ENCODE peak calls at places on chromosomes 12 and 14, in ten cellular contexts. J is K562, R is HepG2, I is body of pancreas, N is upper lobe of left lung, W is GM12878, P is gastrocnemius medialis, A is heart left ventricle, L is HCT116, Z is IMR-90. B is an unnamed sample. For H3K9me3, the result is how much of the 10 kb centered on the place peaks cover.

GRCh38 chr12:13799574-13799973 is 181.8 kb downstream of the GRIN2B start:
- ATAC-seq in W (no peak), P (no peak), L (no peak), Z (no peak), A (no peak), N (no peak), J (no peak), R (no peak), I (no peak), B (no peak)

GRCh38 chr14:38835874-38836273 is 267.2 kb downstream of the SEC23A start:
- ATAC-seq in W (no peak), P (no peak), L (no peak), N (no peak), Z (no peak), R (peak), J (no peak), I (no peak), A (no peak), B (no peak)

GRCh38 chr12:15527201-15527782 is 205.0 kb downstream of the PTPRO start:
- ATAC-seq in R (peak), L (peak), N (peak), W (peak), I (no peak), Z (no peak), A (no peak), P (no peak), J (no peak), B (no peak)

GRCh38 chr12:72098622-72099021 is 160.0 kb downstream of the TPH2 start:
- ATAC-seq in J (no peak), A (no peak), W (no peak), I (no peak), N (no peak), R (no peak), Z (no peak), L (no peak), P (no peak), B (no peak)

GRCh38 chr12:94618995-94619695 is 31.2 kb downstream of the TMCC3 start:
- ATAC-seq in P (no peak), I (no peak), L (peak), Z (peak), R (no peak), J (no peak), N (no peak), W (no peak), A (no peak), B (no peak)

GRCh38 chr14:34619399-34619920 is 10.5 kb downstream of the SNX6 start:
- ATAC-seq in A (no peak), L (no peak), W (no peak), I (no peak), N (no peak), R (no peak), Z (no peak), J (no peak), P (no peak), B (no peak)

GRCh38 chr12:83802011-83802410 is 1110.6 kb downstream of the SLC6A15 start:
- ATAC-seq in N (no peak), A (no peak), Z (no peak), W (no peak), L (no peak), P (no peak), I (no peak), J (no peak), R (no peak), B (no peak)

GRCh38 chr12:106317406-106318082 is 15.0 kb downstream of the TCP11L2 start:
- ATAC-seq in P (peak), J (no peak), L (no peak), Z (no peak), W (no peak), N (no peak), R (no peak), I (no peak), A (peak), B (no peak)

GRCh38 chr12:47747115-47747514 is 11.6 kb downstream of the RAPGEF3 start:
- ATAC-seq in Z (no peak), J (no peak), R (no peak), I (no peak), N (no peak), P (no peak), A (no peak), W (peak), L (no peak), B (no peak)

GRCh38 chr12:40168868-40169267 is 55.9 kb upstream of the LRRK2 start:
- ATAC-seq in N (no peak), P (no peak), A (no peak), I (no peak), R (no peak), L (no peak), Z (no peak), W (peak), J (no peak), B (no peak)

GRCh38 chr12:132766380-132767085 is 4.9 kb upstream of the ANKLE2 start:
- ATAC-seq in Z (no peak), A (peak), P (peak), L (no peak), N (no peak), W (no peak), J (peak), R (no peak), I (no peak), B (no peak)

GRCh38 chr12:80810874-80811273 is 94.2 kb downstream of the MYF5 start:
- ATAC-seq in P (no peak), W (no peak), Z (no peak), A (no peak), L (no peak), J (no peak), R (no peak), N (no peak), I (no peak), B (no peak)

GRCh38 chr12:75658286-75658685 is 146.9 kb upstream of the KRR1 start:
- ATAC-seq in I (no peak), W (no peak), N (no peak), A (no peak), Z (no peak), P (no peak), L (no peak), R (no peak), J (no peak), B (no peak)

GRCh38 chr12:642633-643477 is 20.4 kb downstream of the NINJ2 start:
- ATAC-seq in W (peak), A (peak), R (no peak), N (peak), J (peak), I (peak), L (peak), Z (peak), P (peak), B (peak)

GRCh38 chr12:92289611-92290010 is 144.0 kb upstream of the BTG1 start:
- ATAC-seq in R (no peak), J (no peak), L (no peak), W (no peak), A (no peak), Z (no peak), P (no peak), I (no peak), N (no peak), B (no peak)

GRCh38 chr12:56152756-56153137 is 360 bp downstream of the MYL6B start:
- ATAC-seq in W (no peak), Z (peak), N (no peak), P (no peak), L (no peak), I (no peak), A (no peak), R (peak), J (no peak), B (no peak)

GRCh38 chr12:56153291-56154065 is 1.1 kb downstream of the MYL6B start:
- ATAC-seq in N (no peak), W (no peak), L (no peak), J (no peak), I (no peak), Z (no peak), R (no peak), P (no peak), A (no peak), B (no peak)

GRCh38 chr12:56151672-56152131 is 685 bp upstream of the MYL6B start:
- ATAC-seq in I (peak), R (peak), J (peak), A (peak), L (peak), W (peak), P (peak), N (peak), Z (peak), B (no peak)

GRCh38 chr12:56150563-56150962 is 1.8 kb upstream of the MYL6B start:
- ATAC-seq in A (no peak), L (no peak), I (no peak), N (no peak), R (no peak), Z (no peak), W (no peak), P (no peak), J (no peak), B (no peak)

GRCh38 chr12:56152132-56152755 is at the start of gene MYL6B:
- ATAC-seq in N (peak), I (peak), L (peak), J (peak), W (peak), A (peak), R (peak), P (peak), Z (peak), B (peak)
- TF ChIP-seq POLR2A in N (no peak), I (peak), L (no peak), J (peak), W (peak), A (no peak), R (peak), P (peak), Z (no peak), B (no peak)

GRCh38 chr12:130011611-130012385 is 108.0 kb upstream of the TMEM132D start:
- ATAC-seq in W (no peak), Z (no peak), P (no peak), R (no peak), J (no peak), L (no peak), N (no peak), I (no peak), A (no peak), B (no peak)

GRCh38 chr12:130013771-130014484 is 110.1 kb upstream of the TMEM132D start:
- ATAC-seq in W (peak), N (peak), R (peak), P (no peak), I (peak), J (peak), Z (peak), A (no peak), L (peak), B (no peak)

GRCh38 chr12:130008241-130008640 is 104.4 kb upstream of the TMEM132D start:
- ATAC-seq in P (no peak), A (no peak), R (no peak), N (no peak), L (no peak), I (no peak), Z (no peak), W (no peak), J (no peak), B (no peak)

GRCh38 chr12:130007771-130008170 is 103.9 kb upstream of the TMEM132D start:
- ATAC-seq in J (no peak), Z (no peak), R (no peak), A (no peak), P (no peak), I (no peak), L (no peak), N (no peak), W (no peak), B (no peak)

GRCh38 chr12:130009961-130010360 is 106.1 kb upstream of the TMEM132D start:
- ATAC-seq in N (no peak), L (no peak), R (no peak), W (no peak), P (no peak), I (no peak), J (no peak), Z (no peak), A (no peak), B (no peak)
- H3K9me3 ChIP-seq in N (under half), L (under half), R (under half), W (under half), P (under half), I (under half), J (under half), Z (under half), A (under half), B (under half)

GRCh38 chr12:113088971-113089756 is 32.6 kb downstream of the DTX1 start:
- ATAC-seq in W (peak), L (no peak), Z (no peak), N (no peak), P (no peak), I (no peak), J (no peak), A (no peak), R (no peak), B (no peak)
- TF ChIP-seq POLR2A in W (peak), L (no peak), Z (no peak), N (no peak), P (no peak), I (no peak), J (no peak), A (no peak), R (no peak), B (no peak)

GRCh38 chr14:105978618-105979295 is 452.4 kb downstream of the TMEM121 start:
- ATAC-seq in J (no peak), W (no peak), I (no peak), P (no peak), L (no peak), A (no peak), Z (no peak), R (no peak), N (no peak), B (no peak)

GRCh38 chr14:105980224-105980623 is 453.8 kb downstream of the TMEM121 start:
- ATAC-seq in A (no peak), R (no peak), N (no peak), I (no peak), L (no peak), Z (no peak), J (no peak), W (no peak), P (no peak), B (no peak)

GRCh38 chr14:105979446-105979845 is 453.1 kb downstream of the TMEM121 start:
- ATAC-seq in W (no peak), R (no peak), L (no peak), P (no peak), Z (no peak), J (no peak), N (no peak), I (no peak), A (no peak), B (no peak)

GRCh38 chr14:105986896-105987284 is 460.5 kb downstream of the TMEM121 start:
- ATAC-seq in A (no peak), R (no peak), W (no peak), N (no peak), L (no peak), Z (no peak), I (no peak), P (no peak), J (no peak), B (no peak)

GRCh38 chr14:105982664-105983063 is 456.3 kb downstream of the TMEM121 start:
- ATAC-seq in L (no peak), I (no peak), N (no peak), A (no peak), J (no peak), R (no peak), W (no peak), P (no peak), Z (no peak), B (no peak)
- H3K9me3 ChIP-seq in L (under half), I (under half), N (under half), A (under half), J (under half), R (under half), W (under half), P (under half), Z (under half), B (under half)

GRCh38 chr12:69623970-69624369 is 13.3 kb upstream of the LRRC10 start:
- ATAC-seq in R (no peak), W (no peak), I (peak), P (no peak), J (peak), A (peak), N (no peak), L (no peak), Z (peak), B (no peak)
- TF ChIP-seq POLR2A in R (no peak), W (no peak), I (no peak), P (no peak), J (no peak), A (no peak), N (no peak), L (no peak), Z (no peak), B (no peak)

DNA sequence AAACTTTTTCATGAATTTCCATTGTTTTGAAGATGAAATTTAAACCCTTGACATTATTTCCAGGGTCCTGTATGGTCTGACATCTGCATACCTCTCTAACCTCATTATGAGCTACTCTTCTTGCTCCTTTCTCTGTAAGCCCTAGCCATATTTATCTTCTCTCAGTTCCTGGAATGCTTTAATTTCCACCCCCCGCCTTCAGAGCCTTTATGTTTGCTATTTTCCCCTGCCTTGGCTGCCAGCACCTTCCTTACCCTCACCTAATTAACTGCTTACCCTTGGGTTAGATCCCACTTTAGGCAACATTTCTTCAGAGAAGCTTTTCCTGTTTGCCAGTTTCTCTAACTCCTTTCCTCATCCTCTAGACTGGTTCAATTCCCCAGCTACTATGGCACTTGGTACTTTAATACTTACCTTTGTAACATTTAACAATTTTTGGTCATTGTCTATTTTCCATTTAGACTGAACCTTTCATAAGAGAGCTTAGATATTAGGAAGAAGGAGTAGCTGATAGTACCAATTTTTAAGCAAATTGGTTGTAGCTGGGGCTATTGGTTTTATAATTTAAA is 6.0 kb downstream of the STYX start:
- ATAC-seq in I (no peak), A (no peak), R (peak), J (peak), Z (no peak), W (peak), P (no peak), L (no peak), N (no peak), B (no peak)
- H3K9me3 ChIP-seq in I (under half), A (under half), R (under half), J (under half), Z (under half), W (under half), P (under half), L (under half), N (under half), B (under half)